ENCODE peak calls at places on chromosome 16, in four cellular contexts. One of them, this sample, is unnamed. For H3K27me3, the result is how much of the 10 kb centered on the place peaks cover.

GRCh38 chr16:31108035-31108793 is at the start of gene BCKDK:
- DNase-seq in dorsolateral prefrontal cortex: peak
- DNase-seq in BJ: no peak
- DNase-seq in left lung: peak
- DNase-seq in this sample: no peak

GRCh38 chr16:86514656-86515376 is 4.5 kb downstream of the FOXF1 start:
- DNase-seq in BJ: no peak
- DNase-seq in dorsolateral prefrontal cortex: no peak
- DNase-seq in left lung: no peak
- DNase-seq in this sample: no peak

GRCh38 chr16:17275076-17275732 is 195.6 kb downstream of the XYLT1 start:
- DNase-seq in dorsolateral prefrontal cortex: no peak
- DNase-seq in left lung: no peak
- DNase-seq in BJ: no peak
- DNase-seq in this sample: peak

GRCh38 chr16:67039260-67040020 is 10.5 kb downstream of the CBFB start:
- DNase-seq in BJ: no peak
- DNase-seq in left lung: no peak
- DNase-seq in dorsolateral prefrontal cortex: no peak
- DNase-seq in this sample: no peak

GRCh38 chr16:59540621-59541020 is 806.5 kb upstream of the GOT2 start:
- DNase-seq in BJ: no peak
- DNase-seq in dorsolateral prefrontal cortex: no peak
- DNase-seq in left lung: no peak
- DNase-seq in this sample: no peak

GRCh38 chr16:2475413-2476344 is 752 bp downstream of the TBC1D24 start:
- DNase-seq in dorsolateral prefrontal cortex: no peak
- DNase-seq in BJ: no peak
- DNase-seq in left lung: no peak
- DNase-seq in this sample: no peak

GRCh38 chr16:19708498-19709205 is 9.4 kb downstream of the KNOP1 start:
- DNase-seq in dorsolateral prefrontal cortex: no peak
- DNase-seq in left lung: peak
- DNase-seq in BJ: no peak
- DNase-seq in this sample: no peak

GRCh38 chr16:66509576-66509975 is 40.3 kb downstream of the TK2 start:
- DNase-seq in dorsolateral prefrontal cortex: no peak
- DNase-seq in BJ: no peak
- DNase-seq in left lung: no peak
- DNase-seq in this sample: no peak

GRCh38 chr16:69132424-69133252 is at the start of the genes CHTF8 and UTP4:
- DNase-seq in BJ: no peak
- DNase-seq in dorsolateral prefrontal cortex: peak
- DNase-seq in left lung: peak
- DNase-seq in this sample: peak

GRCh38 chr16:88920618-88921602 is 54.5 kb upstream of the PABPN1L start:
- DNase-seq in dorsolateral prefrontal cortex: no peak
- DNase-seq in left lung: peak
- DNase-seq in BJ: peak
- DNase-seq in this sample: no peak

GRCh38 chr16:14672403-14672971 is 21.6 kb downstream of the PLA2G10 start:
- DNase-seq in left lung: peak
- DNase-seq in BJ: no peak
- DNase-seq in dorsolateral prefrontal cortex: no peak
- DNase-seq in this sample: peak

GRCh38 chr16:86508947-86509758 is 1.2 kb upstream of the FOXF1 start:
- DNase-seq in dorsolateral prefrontal cortex: no peak
- DNase-seq in BJ: no peak
- DNase-seq in left lung: peak
- DNase-seq in this sample: no peak

GRCh38 chr16:76346210-76346609 is 69.0 kb downstream of the CNTNAP4 start:
- DNase-seq in left lung: no peak
- DNase-seq in dorsolateral prefrontal cortex: no peak
- DNase-seq in BJ: no peak
- DNase-seq in this sample: no peak

GRCh38 chr16:84730406-84731106 is 30.8 kb downstream of the USP10 start:
- DNase-seq in left lung: peak
- DNase-seq in BJ: peak
- DNase-seq in dorsolateral prefrontal cortex: no peak
- DNase-seq in this sample: peak

GRCh38 chr16:22614271-22614947 is 103.7 kb downstream of the NPIPB5 start:
- DNase-seq in dorsolateral prefrontal cortex: no peak
- DNase-seq in BJ: no peak
- DNase-seq in left lung: no peak
- DNase-seq in this sample: peak

GRCh38 chr16:85611205-85611454 is 2.0 kb upstream of the GSE1 start:
- DNase-seq in left lung: no peak
- DNase-seq in BJ: no peak
- DNase-seq in dorsolateral prefrontal cortex: no peak
- DNase-seq in this sample: no peak

GRCh38 chr16:14487579-14487978 is 142.5 kb downstream of the PARN start:
- DNase-seq in dorsolateral prefrontal cortex: no peak
- DNase-seq in BJ: no peak
- DNase-seq in left lung: no peak
- DNase-seq in this sample: no peak

GRCh38 chr16:15033309-15033707 is 22.6 kb downstream of the NTAN1 start:
- DNase-seq in left lung: no peak
- DNase-seq in dorsolateral prefrontal cortex: no peak
- DNase-seq in BJ: no peak
- DNase-seq in this sample: no peak

GRCh38 chr16:4693296-4693955 is at the start of gene NUDT16L1:
- DNase-seq in BJ: peak
- DNase-seq in dorsolateral prefrontal cortex: peak
- DNase-seq in left lung: peak
- DNase-seq in this sample: peak
- H3K4me3 ChIP-seq in BJ: peak
- H3K4me3 ChIP-seq in dorsolateral prefrontal cortex: peak
- H3K4me3 ChIP-seq in left lung: peak
- H3K4me3 ChIP-seq in this sample: peak

GRCh38 chr16:24253192-24253591 is 2.9 kb upstream of the CACNG3 start:
- DNase-seq in BJ: no peak
- DNase-seq in dorsolateral prefrontal cortex: peak
- DNase-seq in left lung: no peak
- DNase-seq in this sample: no peak
- TF ChIP-seq CTCF in BJ: peak
- TF ChIP-seq CTCF in dorsolateral prefrontal cortex: peak
- TF ChIP-seq CTCF in left lung: peak
- TF ChIP-seq CTCF in this sample: peak

GRCh38 chr16:73028721-73029361 is 19.1 kb downstream of the ZFHX3 start:
- DNase-seq in BJ: no peak
- DNase-seq in dorsolateral prefrontal cortex: no peak
- DNase-seq in left lung: no peak
- DNase-seq in this sample: no peak
- H3K27me3 ChIP-seq in BJ: under half
- H3K27me3 ChIP-seq in dorsolateral prefrontal cortex: under half
- H3K27me3 ChIP-seq in left lung: under half
- H3K27me3 ChIP-seq in this sample: under half

GRCh38 chr16:52873997-52874500 is 178.6 kb downstream of the CHD9NB start:
- DNase-seq in dorsolateral prefrontal cortex: no peak
- DNase-seq in BJ: no peak
- DNase-seq in left lung: no peak
- DNase-seq in this sample: no peak
- H3K4me3 ChIP-seq in dorsolateral prefrontal cortex: no peak
- H3K4me3 ChIP-seq in BJ: no peak
- H3K4me3 ChIP-seq in left lung: no peak
- H3K4me3 ChIP-seq in this sample: no peak

DNA sequence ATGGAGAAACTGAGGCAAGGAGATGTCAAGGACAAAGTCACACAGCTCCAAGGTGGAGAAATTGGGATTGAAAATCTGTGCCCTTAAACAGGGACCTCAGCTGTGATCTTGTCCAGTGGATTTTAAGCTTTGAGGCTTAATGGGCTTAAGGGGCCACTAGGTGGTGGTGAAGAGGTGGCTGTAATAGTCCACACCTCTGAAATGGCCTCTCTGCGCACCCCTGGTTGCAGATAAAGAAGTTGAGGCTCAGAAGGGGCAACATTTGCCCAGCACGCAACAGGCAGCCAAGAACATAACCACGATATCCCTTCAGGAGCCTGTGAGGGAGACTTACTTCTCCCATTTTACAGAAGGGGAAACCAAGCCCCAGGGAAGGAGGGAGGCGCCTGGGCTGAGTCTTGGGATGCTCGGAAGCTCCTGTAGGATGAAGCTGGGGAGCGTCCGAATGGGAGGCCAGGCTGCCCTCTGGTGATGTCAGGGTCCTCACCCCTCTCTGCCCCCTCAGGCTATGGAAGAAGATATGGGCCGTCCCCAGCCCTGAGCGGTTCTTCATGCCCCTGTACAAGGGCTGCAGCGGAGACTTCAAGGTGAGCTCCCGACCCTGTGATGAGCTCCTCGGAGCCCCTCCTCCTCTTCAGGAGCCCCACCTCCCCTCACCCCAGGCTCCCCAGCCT is 43.7 kb downstream of the IL21R start:
- DNase-seq in left lung: peak
- DNase-seq in BJ: no peak
- DNase-seq in dorsolateral prefrontal cortex: no peak
- DNase-seq in this sample: no peak
- TF ChIP-seq CTCF in left lung: no peak
- TF ChIP-seq CTCF in BJ: no peak
- TF ChIP-seq CTCF in dorsolateral prefrontal cortex: no peak
- TF ChIP-seq CTCF in this sample: no peak

DNA sequence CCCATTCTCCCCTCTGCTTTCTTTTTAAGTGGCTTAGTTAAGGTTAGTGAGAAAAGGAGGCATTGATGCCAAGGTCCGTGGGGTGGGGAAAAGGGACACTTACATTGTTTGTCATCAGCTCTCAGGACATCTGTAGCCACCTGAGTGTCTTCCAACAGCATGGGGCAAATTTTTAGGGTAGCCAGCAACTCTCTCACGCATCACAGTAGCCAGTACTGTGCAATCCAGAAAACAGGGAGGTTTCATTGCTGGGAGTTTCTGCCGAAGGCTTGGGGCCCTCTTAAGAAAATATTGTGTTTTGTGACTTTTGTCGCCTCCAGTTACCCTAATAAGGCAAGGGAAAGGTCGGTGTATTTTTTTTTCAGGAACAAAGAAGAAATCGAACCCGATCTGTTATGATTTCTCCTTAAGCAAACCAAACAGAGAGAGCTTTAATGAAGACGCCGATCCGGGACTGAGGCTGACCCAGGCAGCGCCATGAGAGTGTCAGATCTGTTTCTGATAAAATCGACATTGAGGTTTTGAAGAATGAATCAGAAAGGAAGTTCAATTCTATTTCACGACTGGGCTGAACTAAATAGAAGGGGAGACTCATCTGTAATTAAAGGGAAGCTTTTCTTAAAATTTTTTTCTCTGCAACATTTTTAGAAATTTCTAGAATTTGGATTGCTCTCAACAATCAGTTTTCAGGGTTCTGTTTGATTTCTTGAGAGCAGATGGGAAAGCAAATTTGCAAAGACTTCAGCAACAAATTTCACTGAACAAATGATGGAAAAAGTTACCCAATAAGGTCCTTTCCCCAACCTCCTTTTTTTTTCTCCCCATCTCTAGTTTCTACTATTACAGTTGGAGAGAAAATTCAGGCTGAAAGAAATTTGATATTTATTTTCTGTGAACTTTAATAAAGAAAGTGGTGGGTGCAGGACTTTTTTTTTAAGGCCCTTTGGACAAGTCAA is 144.7 kb upstream of the IRX3 start:
- DNase-seq in dorsolateral prefrontal cortex: no peak
- DNase-seq in BJ: peak
- DNase-seq in left lung: no peak
- DNase-seq in this sample: no peak
- H3K27me3 ChIP-seq in dorsolateral prefrontal cortex: under half
- H3K27me3 ChIP-seq in BJ: under half
- H3K27me3 ChIP-seq in left lung: under half
- H3K27me3 ChIP-seq in this sample: under half

GRCh38 chr16:87840462-87840978 is 28.8 kb downstream of the SLC7A5 start:
- DNase-seq in dorsolateral prefrontal cortex: no peak
- DNase-seq in BJ: no peak
- DNase-seq in left lung: no peak
- DNase-seq in this sample: no peak
- H3K4me3 ChIP-seq in dorsolateral prefrontal cortex: no peak
- H3K4me3 ChIP-seq in BJ: no peak
- H3K4me3 ChIP-seq in left lung: no peak
- H3K4me3 ChIP-seq in this sample: no peak

This sample was measured in kidney epithelial cell.